ENCODE peak calls at places on chromosome 6, in five cellular contexts. One of them, this sample, is unnamed.
A peak's percentile ranks its signal among the peaks of the same experiment; 100 is the strongest.

GRCh38 chr6:132247381-132248159 is 153.7 kb downstream of the MOXD1 start:
- DNase-seq in heart right ventricle: no peak
- DNase-seq in brain microvascular endothelial cell: no peak
- DNase-seq in mesothelial cell of epicardium: no peak
- DNase-seq in activated CD8-positive, alpha-beta T cell treated with anti-CD3 and anti-CD28 coated beads for 36 hours: no peak
- DNase-seq in this sample: no peak

GRCh38 chr6:111487656-111488055 is 4.6 kb upstream of the REV3L start:
- DNase-seq in heart right ventricle: no peak
- DNase-seq in activated CD8-positive, alpha-beta T cell treated with anti-CD3 and anti-CD28 coated beads for 36 hours: no peak
- DNase-seq in mesothelial cell of epicardium: no peak
- DNase-seq in brain microvascular endothelial cell: peak; percentile 8
- DNase-seq in this sample: no peak

GRCh38 chr6:83432626-83433025 is 1.8 kb upstream of the ME1 start:
- DNase-seq in mesothelial cell of epicardium: no peak
- DNase-seq in brain microvascular endothelial cell: no peak
- DNase-seq in heart right ventricle: no peak
- DNase-seq in activated CD8-positive, alpha-beta T cell treated with anti-CD3 and anti-CD28 coated beads for 36 hours: no peak
- DNase-seq in this sample: no peak

GRCh38 chr6:148064406-148065134 is 278.1 kb upstream of the SASH1 start:
- DNase-seq in brain microvascular endothelial cell: peak; percentile 41
- DNase-seq in activated CD8-positive, alpha-beta T cell treated with anti-CD3 and anti-CD28 coated beads for 36 hours: no peak
- DNase-seq in mesothelial cell of epicardium: peak; percentile 40
- DNase-seq in heart right ventricle: peak; percentile 7
- DNase-seq in this sample: no peak

GRCh38 chr6:21800948-21801438 is 207.4 kb downstream of the SOX4 start:
- DNase-seq in activated CD8-positive, alpha-beta T cell treated with anti-CD3 and anti-CD28 coated beads for 36 hours: no peak
- DNase-seq in brain microvascular endothelial cell: peak; percentile 86
- DNase-seq in heart right ventricle: no peak
- DNase-seq in mesothelial cell of epicardium: no peak
- DNase-seq in this sample: no peak

GRCh38 chr6:18388942-18389341 is 1.8 kb downstream of the RNF144B start:
- DNase-seq in mesothelial cell of epicardium: no peak
- DNase-seq in brain microvascular endothelial cell: peak; percentile 62
- DNase-seq in heart right ventricle: no peak
- DNase-seq in activated CD8-positive, alpha-beta T cell treated with anti-CD3 and anti-CD28 coated beads for 36 hours: no peak
- DNase-seq in this sample: no peak

GRCh38 chr6:15431762-15432495 is 186.1 kb downstream of the JARID2 start:
- DNase-seq in brain microvascular endothelial cell: peak; percentile 25
- DNase-seq in heart right ventricle: no peak
- DNase-seq in mesothelial cell of epicardium: no peak
- DNase-seq in activated CD8-positive, alpha-beta T cell treated with anti-CD3 and anti-CD28 coated beads for 36 hours: no peak
- DNase-seq in this sample: no peak

GRCh38 chr6:168584671-168585070 is 143.7 kb downstream of the SMOC2 start:
- DNase-seq in brain microvascular endothelial cell: no peak
- DNase-seq in heart right ventricle: no peak
- DNase-seq in mesothelial cell of epicardium: no peak
- DNase-seq in activated CD8-positive, alpha-beta T cell treated with anti-CD3 and anti-CD28 coated beads for 36 hours: no peak
- DNase-seq in this sample: no peak

GRCh38 chr6:10425973-10426780 is 11.3 kb upstream of the TFAP2A start:
- DNase-seq in activated CD8-positive, alpha-beta T cell treated with anti-CD3 and anti-CD28 coated beads for 36 hours: no peak
- DNase-seq in brain microvascular endothelial cell: no peak
- DNase-seq in mesothelial cell of epicardium: peak; percentile 72
- DNase-seq in heart right ventricle: no peak
- DNase-seq in this sample: no peak

GRCh38 chr6:10425177-10425972 is 10.5 kb upstream of the TFAP2A start:
- DNase-seq in activated CD8-positive, alpha-beta T cell treated with anti-CD3 and anti-CD28 coated beads for 36 hours: no peak
- DNase-seq in mesothelial cell of epicardium: no peak
- DNase-seq in brain microvascular endothelial cell: no peak
- DNase-seq in heart right ventricle: no peak
- DNase-seq in this sample: no peak

GRCh38 chr6:10422282-10423034 is 7.6 kb upstream of the TFAP2A start:
- DNase-seq in mesothelial cell of epicardium: no peak
- DNase-seq in brain microvascular endothelial cell: no peak
- DNase-seq in activated CD8-positive, alpha-beta T cell treated with anti-CD3 and anti-CD28 coated beads for 36 hours: no peak
- DNase-seq in heart right ventricle: no peak
- DNase-seq in this sample: no peak

GRCh38 chr6:10421508-10422281 is 6.8 kb upstream of the TFAP2A start:
- DNase-seq in activated CD8-positive, alpha-beta T cell treated with anti-CD3 and anti-CD28 coated beads for 36 hours: no peak
- DNase-seq in heart right ventricle: no peak
- DNase-seq in mesothelial cell of epicardium: no peak
- DNase-seq in brain microvascular endothelial cell: no peak
- DNase-seq in this sample: no peak

GRCh38 chr6:10424005-10424404 is 9.1 kb upstream of the TFAP2A start:
- DNase-seq in activated CD8-positive, alpha-beta T cell treated with anti-CD3 and anti-CD28 coated beads for 36 hours: no peak
- DNase-seq in brain microvascular endothelial cell: no peak
- DNase-seq in heart right ventricle: no peak
- DNase-seq in mesothelial cell of epicardium: no peak
- DNase-seq in this sample: no peak
- TF ChIP-seq CTCF in activated CD8-positive, alpha-beta T cell treated with anti-CD3 and anti-CD28 coated beads for 36 hours: no peak
- TF ChIP-seq CTCF in brain microvascular endothelial cell: peak; percentile 37
- TF ChIP-seq CTCF in heart right ventricle: no peak
- TF ChIP-seq CTCF in mesothelial cell of epicardium: no peak
- TF ChIP-seq CTCF in this sample: no peak

DNA sequence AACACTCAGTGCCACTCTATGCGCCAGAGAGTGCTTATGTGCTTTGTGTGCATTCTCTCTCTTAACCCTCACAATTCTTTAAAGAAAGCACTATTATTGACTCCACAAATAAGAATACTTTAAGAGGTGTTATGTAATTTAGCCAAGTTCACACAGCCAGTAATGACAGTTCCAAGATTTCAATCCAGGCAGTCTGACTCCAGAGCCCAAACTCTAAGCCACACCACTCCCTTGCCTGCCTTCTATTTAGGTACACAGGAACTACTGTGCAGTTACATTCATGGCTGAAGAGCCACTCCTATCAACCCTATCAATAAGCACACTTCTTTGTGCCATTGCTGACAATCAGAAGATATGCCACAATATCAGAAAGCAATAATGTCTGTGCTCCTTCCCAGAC is 93.3 kb downstream of the PTPRK start:
- DNase-seq in brain microvascular endothelial cell: no peak
- DNase-seq in activated CD8-positive, alpha-beta T cell treated with anti-CD3 and anti-CD28 coated beads for 36 hours: no peak
- DNase-seq in heart right ventricle: no peak
- DNase-seq in mesothelial cell of epicardium: no peak
- DNase-seq in this sample: no peak
- TF ChIP-seq CTCF in brain microvascular endothelial cell: no peak
- TF ChIP-seq CTCF in activated CD8-positive, alpha-beta T cell treated with anti-CD3 and anti-CD28 coated beads for 36 hours: no peak
- TF ChIP-seq CTCF in heart right ventricle: no peak
- TF ChIP-seq CTCF in mesothelial cell of epicardium: no peak
- TF ChIP-seq CTCF in this sample: no peak

DNA sequence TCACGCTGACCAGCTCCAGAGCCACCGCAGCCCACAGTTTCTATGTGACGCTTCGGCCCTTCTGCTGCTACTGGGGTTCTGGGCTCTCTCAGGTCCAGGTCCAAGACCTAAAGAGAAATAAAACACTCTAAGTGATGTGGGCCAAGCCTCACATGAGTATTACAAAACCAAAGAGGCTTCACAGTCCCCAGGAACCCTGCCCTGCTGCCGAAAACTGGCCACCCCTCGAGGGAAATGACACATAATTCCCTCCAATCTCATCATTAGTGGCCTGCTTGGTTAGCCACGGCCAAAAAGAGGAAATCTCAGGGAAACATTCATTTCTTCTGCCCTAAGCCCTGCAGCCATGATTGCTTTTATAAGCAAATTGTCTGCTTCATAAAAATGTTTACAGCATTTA is 32.5 kb downstream of the DLL1 start:
- DNase-seq in activated CD8-positive, alpha-beta T cell treated with anti-CD3 and anti-CD28 coated beads for 36 hours: no peak
- DNase-seq in brain microvascular endothelial cell: no peak
- DNase-seq in mesothelial cell of epicardium: no peak
- DNase-seq in heart right ventricle: no peak
- DNase-seq in this sample: no peak
- TF ChIP-seq CTCF in activated CD8-positive, alpha-beta T cell treated with anti-CD3 and anti-CD28 coated beads for 36 hours: no peak
- TF ChIP-seq CTCF in brain microvascular endothelial cell: no peak
- TF ChIP-seq CTCF in mesothelial cell of epicardium: no peak
- TF ChIP-seq CTCF in heart right ventricle: no peak
- TF ChIP-seq CTCF in this sample: no peak

GRCh38 chr6:90978046-90978445 is 391.2 kb upstream of the MAP3K7 start:
- DNase-seq in brain microvascular endothelial cell: no peak
- DNase-seq in activated CD8-positive, alpha-beta T cell treated with anti-CD3 and anti-CD28 coated beads for 36 hours: no peak
- DNase-seq in mesothelial cell of epicardium: no peak
- DNase-seq in heart right ventricle: no peak
- DNase-seq in this sample: no peak
- TF ChIP-seq CTCF in brain microvascular endothelial cell: no peak
- TF ChIP-seq CTCF in activated CD8-positive, alpha-beta T cell treated with anti-CD3 and anti-CD28 coated beads for 36 hours: no peak
- TF ChIP-seq CTCF in mesothelial cell of epicardium: no peak
- TF ChIP-seq CTCF in heart right ventricle: no peak
- TF ChIP-seq CTCF in this sample: no peak

GRCh38 chr6:121216928-121217327 is 117.4 kb downstream of the TBC1D32 start:
- DNase-seq in heart right ventricle: no peak
- DNase-seq in brain microvascular endothelial cell: peak; percentile 9
- DNase-seq in mesothelial cell of epicardium: no peak
- DNase-seq in activated CD8-positive, alpha-beta T cell treated with anti-CD3 and anti-CD28 coated beads for 36 hours: no peak
- DNase-seq in this sample: no peak

GRCh38 chr6:121223930-121224329 is 110.3 kb downstream of the TBC1D32 start:
- DNase-seq in heart right ventricle: no peak
- DNase-seq in mesothelial cell of epicardium: no peak
- DNase-seq in brain microvascular endothelial cell: no peak
- DNase-seq in activated CD8-positive, alpha-beta T cell treated with anti-CD3 and anti-CD28 coated beads for 36 hours: no peak
- DNase-seq in this sample: no peak

GRCh38 chr6:121223212-121223611 is 111.1 kb downstream of the TBC1D32 start:
- DNase-seq in brain microvascular endothelial cell: no peak
- DNase-seq in heart right ventricle: no peak
- DNase-seq in mesothelial cell of epicardium: no peak
- DNase-seq in activated CD8-positive, alpha-beta T cell treated with anti-CD3 and anti-CD28 coated beads for 36 hours: no peak
- DNase-seq in this sample: no peak

DNA sequence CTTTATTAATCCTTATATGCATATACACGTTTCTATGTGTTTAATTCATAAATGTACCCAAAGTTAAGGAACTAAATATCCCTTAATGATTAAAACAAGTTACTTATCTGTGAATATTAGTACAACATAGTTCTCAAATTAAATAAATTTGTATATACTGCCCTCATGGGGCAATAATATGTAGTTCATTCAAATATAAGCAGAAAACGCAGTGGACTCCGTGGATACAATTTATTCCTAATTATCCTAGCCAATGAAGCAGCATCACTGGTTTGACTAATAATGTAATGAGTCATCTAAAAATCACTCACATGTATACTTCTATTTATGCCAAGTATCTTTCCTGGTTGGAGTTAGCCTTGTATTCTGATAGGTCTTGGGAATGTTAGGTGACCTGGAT is 111.6 kb downstream of the TBC1D32 start:
- DNase-seq in heart right ventricle: no peak
- DNase-seq in activated CD8-positive, alpha-beta T cell treated with anti-CD3 and anti-CD28 coated beads for 36 hours: no peak
- DNase-seq in mesothelial cell of epicardium: no peak
- DNase-seq in brain microvascular endothelial cell: peak; percentile 45
- DNase-seq in this sample: no peak
- TF ChIP-seq CTCF in heart right ventricle: no peak
- TF ChIP-seq CTCF in activated CD8-positive, alpha-beta T cell treated with anti-CD3 and anti-CD28 coated beads for 36 hours: no peak
- TF ChIP-seq CTCF in mesothelial cell of epicardium: peak; percentile 55
- TF ChIP-seq CTCF in brain microvascular endothelial cell: peak; percentile 14
- TF ChIP-seq CTCF in this sample: no peak

DNA sequence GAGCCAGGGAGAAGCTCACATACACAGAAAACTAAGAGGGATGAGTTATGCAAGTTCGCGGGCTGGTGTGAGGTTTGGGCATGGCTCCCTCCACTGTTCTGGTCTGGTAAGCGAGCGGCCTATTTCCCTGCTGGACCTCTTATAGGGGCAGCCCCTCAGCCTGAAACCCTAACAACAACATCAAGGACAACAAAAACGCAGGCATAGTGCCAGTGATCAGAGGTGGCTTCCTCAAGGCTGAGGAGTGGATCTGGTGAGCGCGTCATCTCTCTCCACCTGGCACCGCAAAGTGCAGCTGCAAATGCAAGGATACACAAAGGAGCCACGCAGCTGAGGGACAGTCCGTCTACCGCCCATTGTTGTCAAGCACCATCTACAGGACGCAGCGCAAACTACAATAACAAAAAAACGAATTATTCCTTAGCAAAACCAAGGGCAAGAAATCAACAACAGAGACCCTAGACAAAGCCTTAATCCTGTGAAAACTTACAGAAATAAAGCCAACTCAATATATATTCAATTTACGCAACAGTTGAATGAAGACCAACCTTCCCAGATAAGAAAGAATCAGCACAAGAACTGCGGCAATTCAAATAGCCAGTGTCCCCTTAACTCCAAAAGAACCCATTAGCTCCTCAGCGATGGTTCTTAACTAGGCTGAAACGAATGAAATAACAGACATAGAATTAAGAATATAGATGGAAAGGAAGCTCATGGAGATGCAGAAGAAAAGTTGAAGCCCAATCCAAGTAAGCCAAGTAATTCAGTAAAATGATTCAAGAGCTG is 9.2 kb upstream of the DEFB110 start:
- DNase-seq in heart right ventricle: no peak
- DNase-seq in brain microvascular endothelial cell: no peak
- DNase-seq in activated CD8-positive, alpha-beta T cell treated with anti-CD3 and anti-CD28 coated beads for 36 hours: no peak
- DNase-seq in mesothelial cell of epicardium: no peak
- DNase-seq in this sample: no peak
- TF ChIP-seq CTCF in heart right ventricle: no peak
- TF ChIP-seq CTCF in brain microvascular endothelial cell: no peak
- TF ChIP-seq CTCF in activated CD8-positive, alpha-beta T cell treated with anti-CD3 and anti-CD28 coated beads for 36 hours: peak; percentile 17
- TF ChIP-seq CTCF in mesothelial cell of epicardium: no peak
- TF ChIP-seq CTCF in this sample: no peak

This sample was measured in natural killer cell.